ENCODE peak calls at places on chromosomes 13 and 19, in six cellular contexts. F, V, O, N, C and A are unnamed samples.

GRCh38 chr13:27868639-27869435 is 51.0 kb upstream of the PDX1 start:
- DNase-seq in F (peak), V (no peak), O (no peak), N (no peak), C (no peak), A (peak)

GRCh38 chr13:46607768-46608553 is 55.0 kb downstream of the LRCH1 start:
- DNase-seq in F (peak), V (no peak), O (no peak), N (no peak), C (peak), A (no peak)

GRCh38 chr19:49150106-49150943 is 4.9 kb downstream of the HRC start:
- DNase-seq in F (peak), V (peak), O (peak), N (peak), C (peak), A (peak)

GRCh38 chr19:45601524-45602522 is at the start of gene GPR4:
- DNase-seq in F (no peak), V (no peak), O (no peak), N (no peak), C (peak), A (peak)

GRCh38 chr13:50387124-50387581 is 371.9 kb downstream of the KCNRG start:
- DNase-seq in F (no peak), V (peak), O (no peak), N (no peak), C (peak), A (no peak)

GRCh38 chr13:35744566-35745203 is 268.2 kb upstream of the MAB21L1 start:
- DNase-seq in F (no peak), V (no peak), O (no peak), N (no peak), C (no peak), A (no peak)

GRCh38 chr19:41932259-41933130 is 4.2 kb upstream of the ERFL start:
- DNase-seq in F (no peak), V (no peak), O (no peak), N (no peak), C (no peak), A (no peak)

GRCh38 chr13:68081051-68081450 is 850.9 kb upstream of the PCDH9 start:
- DNase-seq in F (no peak), V (no peak), O (no peak), N (no peak), C (no peak), A (no peak)

GRCh38 chr13:80716610-80717081 is 375.7 kb upstream of the SPRY2 start:
- DNase-seq in F (no peak), V (no peak), O (no peak), N (peak), C (no peak), A (no peak)

GRCh38 chr19:45922281-45922680 is 7.7 kb upstream of the NANOS2 start:
- DNase-seq in F (peak), V (no peak), O (no peak), N (no peak), C (peak), A (no peak)

GRCh38 chr19:17830567-17831418 is 9.5 kb upstream of the INSL3 start:
- DNase-seq in F (peak), V (peak), O (peak), N (peak), C (peak), A (peak)

GRCh38 chr13:25966086-25966485 is 85.7 kb downstream of the SHISA2 start:
- DNase-seq in F (no peak), V (no peak), O (no peak), N (no peak), C (no peak), A (no peak)

GRCh38 chr19:51567583-51567982 is 3.5 kb upstream of the ZNF175 start:
- DNase-seq in F (no peak), V (no peak), O (no peak), N (no peak), C (no peak), A (no peak)

GRCh38 chr19:8004001-8004400 is 1.4 kb downstream of the ELAVL1 start:
- DNase-seq in F (no peak), V (no peak), O (no peak), N (no peak), C (no peak), A (no peak)
- H3K4me3 ChIP-seq in F (peak), V (peak), O (peak), N (no peak), C (peak), A (peak)

DNA sequence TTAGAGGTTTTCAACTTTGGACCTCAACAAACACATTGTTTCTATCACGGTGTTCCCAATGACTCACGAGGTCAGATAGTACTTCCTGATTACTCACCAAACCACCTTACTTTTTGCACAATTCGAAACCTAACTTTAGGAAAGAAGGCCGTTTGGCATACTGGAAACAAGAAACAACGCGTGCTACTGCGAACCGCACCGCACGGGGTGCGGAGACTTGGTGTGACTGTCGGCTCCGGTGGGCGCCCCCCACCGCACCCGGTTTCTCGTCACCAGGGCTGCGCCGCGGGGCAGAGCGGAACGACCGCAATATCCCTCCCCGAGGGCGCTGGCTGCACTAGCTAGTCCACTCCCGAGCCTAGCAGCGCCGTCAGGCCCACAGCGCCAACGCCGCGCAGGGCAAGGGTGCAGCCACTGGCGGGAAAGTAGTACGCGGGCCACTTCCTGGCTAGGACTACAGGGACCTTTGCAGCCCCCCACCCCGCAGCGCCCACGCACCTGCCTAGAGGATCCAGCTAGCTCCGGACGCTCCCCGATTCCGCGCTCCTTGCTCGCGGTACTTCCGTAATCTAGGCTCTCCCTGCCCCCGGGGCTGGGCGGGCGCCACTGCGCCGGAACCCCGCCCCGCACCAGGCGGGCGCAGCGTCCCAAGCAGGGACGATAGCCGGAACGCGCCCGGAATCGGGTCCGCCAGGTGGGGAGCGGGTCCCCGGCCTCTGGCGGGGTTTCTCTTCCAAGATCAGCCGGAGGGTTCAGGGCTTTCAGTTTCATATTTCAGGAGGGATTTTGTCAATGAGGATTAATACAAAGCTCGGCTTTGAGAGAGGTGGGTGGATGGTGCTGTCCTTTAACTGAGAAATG is at the start of gene PARP4:
- DNase-seq in F (peak), V (peak), O (peak), N (peak), C (peak), A (peak)
- TF ChIP-seq CTCF in F (no peak), V (no peak), O (no peak), N (no peak), C (peak), A (no peak)

GRCh38 chr19:33712268-33712667 is 84.4 kb upstream of the KCTD15 start:
- DNase-seq in F (no peak), V (no peak), O (no peak), N (no peak), C (no peak), A (no peak)

GRCh38 chr19:33717878-33718277 is 78.8 kb upstream of the KCTD15 start:
- DNase-seq in F (no peak), V (no peak), O (no peak), N (no peak), C (no peak), A (no peak)

GRCh38 chr19:33713194-33713593 is 83.5 kb upstream of the KCTD15 start:
- DNase-seq in F (no peak), V (no peak), O (no peak), N (no peak), C (no peak), A (no peak)

GRCh38 chr19:33715462-33715861 is 81.2 kb upstream of the KCTD15 start:
- DNase-seq in F (no peak), V (no peak), O (no peak), N (no peak), C (no peak), A (no peak)

GRCh38 chr19:33714149-33714548 is 82.5 kb upstream of the KCTD15 start:
- DNase-seq in F (no peak), V (no peak), O (no peak), N (no peak), C (no peak), A (no peak)
- H3K4me3 ChIP-seq in F (no peak), V (no peak), O (no peak), N (no peak), C (no peak), A (no peak)

GRCh38 chr19:39832341-39833083 is 1.4 kb downstream of the DYRK1B start:
- DNase-seq in F (no peak), V (no peak), O (no peak), N (no peak), C (no peak), A (peak)

GRCh38 chr19:39830406-39830805 is 3.6 kb downstream of the DYRK1B start:
- DNase-seq in F (no peak), V (no peak), O (no peak), N (no peak), C (no peak), A (no peak)

GRCh38 chr19:39831679-39832078 is 2.3 kb downstream of the DYRK1B start:
- DNase-seq in F (no peak), V (no peak), O (no peak), N (no peak), C (no peak), A (no peak)

GRCh38 chr19:39829702-39830275 is 4.2 kb downstream of the DYRK1B start:
- DNase-seq in F (no peak), V (no peak), O (no peak), N (no peak), C (no peak), A (no peak)

DNA sequence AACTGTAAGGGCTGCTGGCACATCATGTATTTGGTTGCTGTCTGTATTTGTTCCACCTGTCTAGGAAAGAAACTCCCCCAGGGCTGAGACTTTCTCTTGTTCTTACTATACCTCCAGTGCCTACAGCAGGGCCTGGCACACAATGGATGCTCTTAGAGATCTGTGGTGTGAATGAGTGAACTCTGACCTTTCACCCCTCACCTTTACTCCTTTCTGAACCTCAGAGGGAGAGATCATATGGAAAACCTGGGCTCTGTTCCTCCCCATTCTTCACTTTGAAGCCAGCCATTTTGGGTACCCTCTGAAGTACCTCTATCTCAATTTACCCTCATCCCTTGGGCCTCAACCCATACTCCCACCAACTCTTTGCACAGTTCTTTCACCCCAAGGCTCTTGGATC is 3.1 kb downstream of the DYRK1B start:
- DNase-seq in F (no peak), V (no peak), O (no peak), N (no peak), C (no peak), A (no peak)
- TF ChIP-seq CTCF in F (no peak), V (no peak), O (no peak), N (no peak), C (no peak), A (no peak)

DNA sequence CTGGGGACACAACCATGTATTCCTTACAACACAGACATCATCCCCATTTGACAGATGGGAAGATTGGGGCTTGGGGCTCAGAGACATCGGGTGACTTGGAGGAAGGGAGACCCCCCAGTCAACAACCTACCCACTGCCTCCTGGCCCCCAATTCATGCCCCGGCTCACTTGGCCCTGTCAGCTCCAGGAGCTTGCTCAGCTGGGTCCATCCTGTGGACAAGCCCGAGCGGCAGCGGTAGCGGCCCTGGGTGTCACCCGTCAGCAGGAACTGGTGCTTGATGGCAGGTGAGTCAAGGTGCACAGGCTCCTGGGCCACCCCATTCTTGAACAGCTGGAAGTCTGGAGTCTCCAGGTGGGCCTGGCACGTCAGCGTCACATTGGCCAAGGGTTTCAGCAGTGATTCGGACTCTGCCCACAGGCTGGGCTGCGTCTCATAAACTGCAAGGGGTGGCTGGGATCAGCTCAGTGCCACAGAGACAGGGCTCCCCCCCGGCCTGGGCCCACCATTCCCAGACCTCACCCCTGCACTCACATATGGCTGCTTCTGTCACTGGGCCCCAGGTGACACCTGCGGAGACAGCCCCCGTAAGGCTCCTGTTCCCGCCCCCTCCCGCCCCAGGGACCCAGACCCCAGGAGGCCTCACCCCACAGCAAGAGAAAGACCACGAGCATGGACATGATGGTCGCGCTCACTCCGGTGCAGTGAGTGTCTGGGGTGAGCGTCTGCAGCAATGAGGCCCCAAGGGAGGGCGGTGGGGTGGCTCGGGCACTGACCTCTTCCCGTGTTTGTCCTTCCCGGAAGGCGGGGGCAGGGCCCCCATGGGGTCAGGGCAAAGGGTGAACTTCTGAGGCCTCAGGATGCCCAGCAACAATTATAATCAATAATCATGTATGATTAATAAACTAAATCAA is at the start of gene A1BG:
- DNase-seq in F (no peak), V (no peak), O (no peak), N (no peak), C (no peak), A (no peak)
- H3K4me3 ChIP-seq in F (no peak), V (no peak), O (no peak), N (no peak), C (no peak), A (no peak)

GRCh38 chr13:113390874-113391497 is 27.1 kb upstream of the GRTP1 start:
- DNase-seq in F (no peak), V (no peak), O (no peak), N (peak), C (no peak), A (no peak)
- TF ChIP-seq CTCF in F (no peak), V (no peak), O (no peak), N (no peak), C (no peak), A (no peak)

GRCh38 chr19:10288662-10289166 is 1.0 kb upstream of the ICAM5 start:
- DNase-seq in F (peak), V (peak), O (peak), N (no peak), C (peak), A (peak)

GRCh38 chr19:10289167-10289835 is 451 bp upstream of the ICAM5 start:
- DNase-seq in F (peak), V (peak), O (peak), N (peak), C (peak), A (peak)

GRCh38 chr19:10285393-10285792 is 1.4 kb upstream of the ICAM4 start:
- DNase-seq in F (no peak), V (no peak), O (no peak), N (no peak), C (no peak), A (no peak)

GRCh38 chr19:10284641-10285278 is 2.0 kb upstream of the ICAM4 start:
- DNase-seq in F (no peak), V (no peak), O (no peak), N (no peak), C (no peak), A (no peak)

DNA sequence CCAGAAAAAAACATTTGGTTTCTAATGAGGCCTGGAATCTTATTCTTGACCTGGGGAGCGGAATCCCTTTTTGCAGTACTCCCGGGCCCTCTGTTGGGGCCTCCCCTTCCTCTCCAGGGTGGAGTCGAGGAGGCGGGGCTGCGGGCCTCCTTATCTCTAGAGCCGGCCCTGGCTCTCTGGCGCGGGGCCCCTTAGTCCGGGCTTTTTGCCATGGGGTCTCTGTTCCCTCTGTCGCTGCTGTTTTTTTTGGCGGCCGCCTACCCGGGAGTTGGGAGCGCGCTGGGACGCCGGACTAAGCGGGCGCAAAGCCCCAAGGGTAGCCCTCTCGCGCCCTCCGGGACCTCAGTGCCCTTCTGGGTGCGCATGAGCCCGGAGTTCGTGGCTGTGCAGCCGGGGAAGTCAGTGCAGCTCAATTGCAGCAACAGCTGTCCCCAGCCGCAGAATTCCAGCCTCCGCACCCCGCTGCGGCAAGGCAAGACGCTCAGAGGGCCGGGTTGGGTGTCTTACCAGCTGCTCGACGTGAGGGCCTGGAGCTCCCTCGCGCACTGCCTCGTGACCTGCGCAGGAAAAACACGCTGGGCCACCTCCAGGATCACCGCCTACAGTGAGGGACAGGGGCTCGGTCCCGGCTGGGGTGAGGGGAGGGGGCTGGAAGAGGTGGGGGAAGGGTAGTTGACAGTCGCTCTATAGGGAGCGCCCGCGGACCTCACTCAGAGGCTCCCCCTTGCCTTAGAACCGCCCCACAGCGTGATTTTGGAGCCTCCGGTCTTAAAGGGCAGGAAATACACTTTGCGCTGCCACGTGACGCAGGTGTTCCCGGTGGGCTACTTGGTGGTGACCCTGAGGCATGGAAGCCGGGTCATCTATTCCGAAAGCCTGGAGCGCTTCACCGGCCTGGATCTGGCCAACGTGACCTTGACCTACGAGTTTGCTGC is at the start of gene ICAM4:
- DNase-seq in F (no peak), V (peak), O (peak), N (peak), C (peak), A (peak)
- H3K4me3 ChIP-seq in F (no peak), V (peak), O (peak), N (no peak), C (peak), A (no peak)